ENCODE peak calls at places on chromosomes 3 and 15, in eight cellular contexts. One of them, this sample, is unnamed. For H3K4me1, the result is how much of the 10 kb centered on the place peaks cover.

GRCh38 chr3:146345900-146346299 is 95.0 kb upstream of the PLSCR4 start:
- DNase-seq in stomach: no peak
- DNase-seq in SK-N-SH: no peak
- DNase-seq in breast epithelium: no peak
- DNase-seq in suprapubic skin: no peak
- DNase-seq in HCT116: no peak
- DNase-seq in HepG2: no peak
- DNase-seq in GM12878: no peak
- DNase-seq in this sample: no peak

GRCh38 chr15:89115547-89115946 is 27.3 kb downstream of the ABHD2 start:
- DNase-seq in stomach: peak
- DNase-seq in SK-N-SH: no peak
- DNase-seq in breast epithelium: peak
- DNase-seq in suprapubic skin: no peak
- DNase-seq in HCT116: no peak
- DNase-seq in HepG2: no peak
- DNase-seq in GM12878: no peak
- DNase-seq in this sample: peak

GRCh38 chr15:45674646-45675045 is 39.8 kb downstream of the SQOR start:
- DNase-seq in stomach: no peak
- DNase-seq in SK-N-SH: no peak
- DNase-seq in breast epithelium: no peak
- DNase-seq in suprapubic skin: no peak
- DNase-seq in HCT116: no peak
- DNase-seq in HepG2: no peak
- DNase-seq in GM12878: no peak
- DNase-seq in this sample: no peak

GRCh38 chr3:136464502-136464901 is 214.4 kb downstream of the PCCB start:
- DNase-seq in stomach: no peak
- DNase-seq in SK-N-SH: no peak
- DNase-seq in breast epithelium: no peak
- DNase-seq in suprapubic skin: no peak
- DNase-seq in HCT116: no peak
- DNase-seq in HepG2: no peak
- DNase-seq in GM12878: no peak
- DNase-seq in this sample: no peak

GRCh38 chr15:72852268-72852667 is 68.7 kb upstream of the ADPGK start:
- DNase-seq in stomach: no peak
- DNase-seq in SK-N-SH: no peak
- DNase-seq in breast epithelium: no peak
- DNase-seq in suprapubic skin: no peak
- DNase-seq in HCT116: no peak
- DNase-seq in HepG2: no peak
- DNase-seq in GM12878: no peak
- DNase-seq in this sample: no peak

GRCh38 chr15:41870689-41871081 is 23.2 kb downstream of the SPTBN5 start:
- DNase-seq in stomach: no peak
- DNase-seq in SK-N-SH: no peak
- DNase-seq in breast epithelium: no peak
- DNase-seq in suprapubic skin: no peak
- DNase-seq in HCT116: no peak
- DNase-seq in HepG2: no peak
- DNase-seq in GM12878: no peak
- DNase-seq in this sample: no peak

GRCh38 chr3:62577153-62577552 is 203.8 kb upstream of the FEZF2 start:
- DNase-seq in stomach: no peak
- DNase-seq in SK-N-SH: no peak
- DNase-seq in breast epithelium: no peak
- DNase-seq in suprapubic skin: no peak
- DNase-seq in HCT116: no peak
- DNase-seq in HepG2: no peak
- DNase-seq in GM12878: no peak
- DNase-seq in this sample: no peak

GRCh38 chr3:75332784-75333183 is 331.3 kb upstream of the FRG2C start:
- DNase-seq in stomach: no peak
- DNase-seq in SK-N-SH: no peak
- DNase-seq in breast epithelium: no peak
- DNase-seq in suprapubic skin: no peak
- DNase-seq in HCT116: no peak
- DNase-seq in HepG2: no peak
- DNase-seq in GM12878: no peak
- DNase-seq in this sample: no peak

GRCh38 chr3:188832961-188833615 is 338.7 kb upstream of the TPRG1 start:
- DNase-seq in stomach: no peak
- DNase-seq in SK-N-SH: no peak
- DNase-seq in breast epithelium: peak
- DNase-seq in suprapubic skin: peak
- DNase-seq in HCT116: no peak
- DNase-seq in HepG2: no peak
- DNase-seq in GM12878: no peak
- DNase-seq in this sample: peak

GRCh38 chr15:20356444-20357138 is 185.0 kb downstream of the GOLGA6L6 start:
- DNase-seq in stomach: peak
- DNase-seq in SK-N-SH: peak
- DNase-seq in breast epithelium: peak
- DNase-seq in suprapubic skin: peak
- DNase-seq in HCT116: peak
- DNase-seq in HepG2: peak
- DNase-seq in GM12878: no peak
- DNase-seq in this sample: peak

GRCh38 chr3:39109086-39109485 is 1.6 kb downstream of the TTC21A start:
- DNase-seq in stomach: no peak
- DNase-seq in SK-N-SH: no peak
- DNase-seq in breast epithelium: no peak
- DNase-seq in suprapubic skin: no peak
- DNase-seq in HCT116: no peak
- DNase-seq in HepG2: no peak
- DNase-seq in GM12878: no peak
- DNase-seq in this sample: no peak

GRCh38 chr15:96460106-96460505 is 129.6 kb downstream of the NR2F2 start:
- DNase-seq in stomach: no peak
- DNase-seq in SK-N-SH: no peak
- DNase-seq in breast epithelium: no peak
- DNase-seq in suprapubic skin: no peak
- DNase-seq in HCT116: no peak
- DNase-seq in HepG2: no peak
- DNase-seq in GM12878: no peak
- DNase-seq in this sample: no peak

GRCh38 chr3:85508659-85509058 is 549.9 kb downstream of the CADM2 start:
- DNase-seq in stomach: no peak
- DNase-seq in SK-N-SH: no peak
- DNase-seq in breast epithelium: no peak
- DNase-seq in suprapubic skin: no peak
- DNase-seq in HCT116: no peak
- DNase-seq in HepG2: no peak
- DNase-seq in GM12878: no peak
- DNase-seq in this sample: no peak

GRCh38 chr3:100029052-100029451 is 85.2 kb downstream of the FILIP1L start:
- DNase-seq in stomach: no peak
- DNase-seq in SK-N-SH: no peak
- DNase-seq in breast epithelium: no peak
- DNase-seq in suprapubic skin: no peak
- DNase-seq in HCT116: no peak
- DNase-seq in HepG2: no peak
- DNase-seq in GM12878: no peak
- DNase-seq in this sample: no peak

GRCh38 chr3:100024520-100025303 is 89.6 kb downstream of the FILIP1L start:
- DNase-seq in stomach: no peak
- DNase-seq in SK-N-SH: no peak
- DNase-seq in breast epithelium: no peak
- DNase-seq in suprapubic skin: no peak
- DNase-seq in HCT116: no peak
- DNase-seq in HepG2: peak
- DNase-seq in GM12878: no peak
- DNase-seq in this sample: no peak

GRCh38 chr3:100029689-100030088 is 84.6 kb downstream of the FILIP1L start:
- DNase-seq in stomach: no peak
- DNase-seq in SK-N-SH: no peak
- DNase-seq in breast epithelium: no peak
- DNase-seq in suprapubic skin: no peak
- DNase-seq in HCT116: no peak
- DNase-seq in HepG2: no peak
- DNase-seq in GM12878: no peak
- DNase-seq in this sample: no peak

GRCh38 chr3:100030346-100030745 is 84.0 kb downstream of the FILIP1L start:
- DNase-seq in stomach: no peak
- DNase-seq in SK-N-SH: no peak
- DNase-seq in breast epithelium: no peak
- DNase-seq in suprapubic skin: no peak
- DNase-seq in HCT116: no peak
- DNase-seq in HepG2: no peak
- DNase-seq in GM12878: no peak
- DNase-seq in this sample: no peak

GRCh38 chr3:100027321-100027720 is 87.0 kb downstream of the FILIP1L start:
- DNase-seq in stomach: no peak
- DNase-seq in SK-N-SH: no peak
- DNase-seq in breast epithelium: no peak
- DNase-seq in suprapubic skin: no peak
- DNase-seq in HCT116: no peak
- DNase-seq in HepG2: no peak
- DNase-seq in GM12878: no peak
- DNase-seq in this sample: no peak
- H3K4me1 ChIP-seq in stomach: under half
- H3K4me1 ChIP-seq in SK-N-SH: under half
- H3K4me1 ChIP-seq in breast epithelium: under half
- H3K4me1 ChIP-seq in suprapubic skin: under half
- H3K4me1 ChIP-seq in HCT116: under half
- H3K4me1 ChIP-seq in HepG2: under half
- H3K4me1 ChIP-seq in GM12878: under half
- H3K4me1 ChIP-seq in this sample: under half

DNA sequence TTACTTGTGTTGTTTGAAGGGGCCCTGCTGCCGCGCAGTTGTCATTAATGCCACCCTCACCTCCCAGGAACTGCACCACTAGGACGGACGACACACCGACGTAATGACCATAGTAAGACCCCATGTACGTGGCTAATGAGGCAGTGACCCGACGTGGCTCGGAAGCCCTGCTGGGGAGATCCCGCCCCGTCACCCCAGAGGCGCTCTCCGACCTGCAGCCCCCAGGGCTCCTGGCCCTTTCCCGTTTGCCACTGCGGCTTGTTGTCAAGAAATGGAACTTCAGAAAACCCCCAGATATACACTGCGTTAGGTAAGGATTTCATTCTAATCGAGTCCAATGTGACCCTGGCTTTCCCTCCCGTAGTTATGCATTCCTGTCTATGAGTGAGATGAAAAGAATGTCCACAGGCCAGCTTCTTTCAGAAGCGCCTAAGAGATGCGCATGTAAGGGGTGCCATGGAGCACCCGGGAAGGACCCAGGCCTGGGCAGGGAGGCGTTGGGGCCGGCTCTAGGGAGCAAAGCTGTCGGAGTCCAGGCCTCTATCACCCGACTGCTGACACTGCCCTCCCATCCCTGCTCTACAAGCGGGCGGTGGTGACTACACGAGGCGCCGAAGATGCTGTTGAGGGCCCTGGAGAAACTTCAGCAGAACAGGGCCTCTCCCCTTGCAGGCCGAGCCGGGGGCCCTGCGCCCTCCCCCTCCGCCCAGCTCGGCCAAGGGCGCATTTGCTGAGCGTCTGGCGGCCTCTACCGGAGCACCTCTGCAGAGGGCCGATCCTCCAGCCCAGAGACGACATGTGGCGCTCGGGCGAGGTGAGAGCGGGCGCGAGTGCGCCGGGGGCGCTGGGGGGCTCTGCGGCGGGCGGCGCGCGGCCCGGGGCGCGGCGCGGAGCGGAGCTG is at the start of gene GABRA5:
- DNase-seq in stomach: no peak
- DNase-seq in SK-N-SH: peak
- DNase-seq in breast epithelium: no peak
- DNase-seq in suprapubic skin: no peak
- DNase-seq in HCT116: no peak
- DNase-seq in HepG2: no peak
- DNase-seq in GM12878: no peak
- DNase-seq in this sample: no peak
- TF ChIP-seq POLR2AphosphoS5 in stomach: no peak
- TF ChIP-seq POLR2AphosphoS5 in SK-N-SH: no peak
- TF ChIP-seq POLR2AphosphoS5 in breast epithelium: no peak
- TF ChIP-seq POLR2AphosphoS5 in suprapubic skin: no peak
- TF ChIP-seq POLR2AphosphoS5 in HCT116: no peak
- TF ChIP-seq POLR2AphosphoS5 in HepG2: no peak
- TF ChIP-seq POLR2AphosphoS5 in GM12878: no peak
- TF ChIP-seq POLR2AphosphoS5 in this sample: no peak

GRCh38 chr3:22937536-22937935 is 265.6 kb upstream of the UBE2E2 start:
- DNase-seq in stomach: no peak
- DNase-seq in SK-N-SH: no peak
- DNase-seq in breast epithelium: no peak
- DNase-seq in suprapubic skin: no peak
- DNase-seq in HCT116: no peak
- DNase-seq in HepG2: no peak
- DNase-seq in GM12878: no peak
- DNase-seq in this sample: no peak
- H3K27ac ChIP-seq in stomach: no peak
- H3K27ac ChIP-seq in SK-N-SH: no peak
- H3K27ac ChIP-seq in breast epithelium: no peak
- H3K27ac ChIP-seq in suprapubic skin: no peak
- H3K27ac ChIP-seq in HCT116: no peak
- H3K27ac ChIP-seq in HepG2: no peak
- H3K27ac ChIP-seq in GM12878: no peak
- H3K27ac ChIP-seq in this sample: no peak

GRCh38 chr3:107683447-107683846 is 160.7 kb downstream of the BBX start:
- DNase-seq in stomach: no peak
- DNase-seq in SK-N-SH: no peak
- DNase-seq in breast epithelium: no peak
- DNase-seq in suprapubic skin: no peak
- DNase-seq in HCT116: no peak
- DNase-seq in HepG2: no peak
- DNase-seq in GM12878: no peak
- DNase-seq in this sample: no peak

GRCh38 chr3:107680698-107681097 is 157.9 kb downstream of the BBX start:
- DNase-seq in stomach: no peak
- DNase-seq in SK-N-SH: no peak
- DNase-seq in breast epithelium: no peak
- DNase-seq in suprapubic skin: no peak
- DNase-seq in HCT116: no peak
- DNase-seq in HepG2: no peak
- DNase-seq in GM12878: no peak
- DNase-seq in this sample: no peak

GRCh38 chr3:107684431-107684925 is 161.7 kb downstream of the BBX start:
- DNase-seq in stomach: no peak
- DNase-seq in SK-N-SH: no peak
- DNase-seq in breast epithelium: no peak
- DNase-seq in suprapubic skin: no peak
- DNase-seq in HCT116: no peak
- DNase-seq in HepG2: peak
- DNase-seq in GM12878: no peak
- DNase-seq in this sample: no peak

GRCh38 chr3:107679911-107680310 is 157.1 kb downstream of the BBX start:
- DNase-seq in stomach: no peak
- DNase-seq in SK-N-SH: no peak
- DNase-seq in breast epithelium: no peak
- DNase-seq in suprapubic skin: no peak
- DNase-seq in HCT116: no peak
- DNase-seq in HepG2: no peak
- DNase-seq in GM12878: no peak
- DNase-seq in this sample: no peak

DNA sequence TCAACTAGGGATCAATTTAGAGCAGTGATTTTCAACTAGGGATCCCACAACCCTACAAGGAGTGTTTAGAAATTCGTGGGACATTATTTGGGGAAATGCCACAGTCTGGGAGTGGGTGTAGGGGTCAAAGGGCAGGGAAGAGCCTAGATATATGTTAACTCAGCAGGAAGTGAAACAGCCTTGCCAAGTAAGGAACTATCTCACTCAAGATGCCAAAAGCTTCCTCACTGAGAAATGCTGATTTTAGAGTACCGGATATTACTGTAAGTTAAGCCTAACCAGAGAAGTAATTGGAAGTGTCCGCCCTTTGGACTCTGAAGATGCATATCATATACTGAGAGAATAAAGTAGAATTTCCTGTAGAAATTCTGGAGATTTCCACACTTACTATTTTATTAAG is 158.6 kb downstream of the BBX start:
- DNase-seq in stomach: no peak
- DNase-seq in SK-N-SH: no peak
- DNase-seq in breast epithelium: no peak
- DNase-seq in suprapubic skin: no peak
- DNase-seq in HCT116: no peak
- DNase-seq in HepG2: no peak
- DNase-seq in GM12878: no peak
- DNase-seq in this sample: no peak
- H3K4me1 ChIP-seq in stomach: under half
- H3K4me1 ChIP-seq in SK-N-SH: under half
- H3K4me1 ChIP-seq in breast epithelium: under half
- H3K4me1 ChIP-seq in suprapubic skin: under half
- H3K4me1 ChIP-seq in HCT116: under half
- H3K4me1 ChIP-seq in HepG2: half or more
- H3K4me1 ChIP-seq in GM12878: under half
- H3K4me1 ChIP-seq in this sample: under half

This sample was measured in prostate gland.